ENCODE peak calls at places on chromosomes 1 and 21, in four cellular contexts. M is IMR-90; K is CD4-positive, alpha-beta T cell; V is uterus. U is an unnamed sample.

GRCh38 chr21:41926068-41926806 is 27.6 kb downstream of the C2CD2 start:
- DNase-seq in M (peak; percentile 66), K (peak; percentile 16), V (no peak), U (no peak)

GRCh38 chr21:34198232-34199120 is 125.1 kb downstream of the MRPS6 start:
- DNase-seq in M (no peak), K (peak; percentile 20), V (no peak), U (no peak)

GRCh38 chr1:11535316-11535715 is 56.4 kb downstream of the DISP3 start:
- DNase-seq in M (no peak), K (no peak), V (no peak), U (no peak)

GRCh38 chr1:10140981-10141380 is 69.4 kb upstream of the KIF1B start:
- DNase-seq in M (no peak), K (no peak), V (no peak), U (no peak)

GRCh38 chr1:6962956-6963915 is 178.0 kb downstream of the CAMTA1 start:
- DNase-seq in M (no peak), K (peak; percentile 12), V (peak; percentile 51), U (peak; percentile 74)

GRCh38 chr1:213138892-213139291 is 87.9 kb downstream of the RPS6KC1 start:
- DNase-seq in M (peak; percentile 69), K (no peak), V (no peak), U (no peak)

GRCh38 chr1:230277201-230277771 is 148.8 kb downstream of the PGBD5 start:
- DNase-seq in M (no peak), K (no peak), V (peak; percentile 9), U (no peak)

GRCh38 chr1:197526736-197527371 is 248.4 kb downstream of the DENND1B start:
- DNase-seq in M (peak; percentile 44), K (no peak), V (no peak), U (no peak)

GRCh38 chr1:206021796-206022365 is 1.8 kb downstream of the CTSE start:
- DNase-seq in M (peak; percentile 63), K (no peak), V (no peak), U (peak; percentile 32)

GRCh38 chr1:227317541-227318002 is 720 bp downstream of the CDC42BPA start:
- DNase-seq in M (peak; percentile 61), K (no peak), V (peak; percentile 43), U (peak; percentile 72)

DNA sequence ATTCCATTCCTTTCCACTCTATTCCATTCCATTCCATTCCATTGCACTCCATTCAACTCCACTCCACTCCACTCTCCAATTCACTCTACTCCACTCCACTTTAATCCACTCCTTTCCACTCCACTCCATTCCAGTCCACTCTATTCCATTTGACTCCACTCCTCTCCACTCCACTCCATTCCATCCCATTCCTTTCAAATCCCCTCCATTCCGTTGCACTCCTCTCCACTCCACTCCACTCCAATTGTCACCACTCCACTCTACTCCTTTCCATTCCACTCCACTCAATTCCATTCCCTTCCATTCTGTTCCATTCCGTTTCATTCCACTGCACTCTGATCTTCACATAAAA is 2563.7 kb upstream of the TPTE start:
- DNase-seq in M (no peak), K (no peak), V (no peak), U (no peak)
- H3K9me3 ChIP-seq in M (peaks cover 48% of the 10 kb centered on the region), K (peaks cover 60% of the 10 kb centered on the region), V (peaks cover 12% of the 10 kb centered on the region), U (peaks cover 60% of the 10 kb centered on the region)

DNA sequence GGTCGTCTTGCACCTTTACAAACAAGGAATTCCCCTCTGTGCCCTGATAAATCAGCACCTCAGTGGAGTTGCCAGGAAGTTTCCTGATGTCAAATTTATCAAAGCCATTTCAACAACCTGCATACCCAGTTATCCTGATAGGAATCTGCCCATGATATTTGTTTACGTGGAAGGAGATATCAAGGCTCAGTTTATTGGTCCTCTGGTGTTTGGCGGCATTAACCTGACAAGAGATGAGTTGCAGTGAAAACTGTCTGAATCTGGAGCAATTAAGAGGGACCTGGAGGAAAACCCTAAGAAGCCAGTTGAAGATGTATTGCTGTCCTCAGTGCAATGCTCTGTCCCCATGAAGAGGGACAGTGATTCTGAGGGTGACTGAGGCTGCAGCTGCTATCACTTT is 38.3 kb downstream of the ZFYVE9 start:
- DNase-seq in M (no peak), K (no peak), V (no peak), U (no peak)
- H3K9me3 ChIP-seq in M (no peaks in the 10 kb centered on the region), K (no peaks in the 10 kb centered on the region), V (no peaks in the 10 kb centered on the region), U (no peaks in the 10 kb centered on the region)

DNA sequence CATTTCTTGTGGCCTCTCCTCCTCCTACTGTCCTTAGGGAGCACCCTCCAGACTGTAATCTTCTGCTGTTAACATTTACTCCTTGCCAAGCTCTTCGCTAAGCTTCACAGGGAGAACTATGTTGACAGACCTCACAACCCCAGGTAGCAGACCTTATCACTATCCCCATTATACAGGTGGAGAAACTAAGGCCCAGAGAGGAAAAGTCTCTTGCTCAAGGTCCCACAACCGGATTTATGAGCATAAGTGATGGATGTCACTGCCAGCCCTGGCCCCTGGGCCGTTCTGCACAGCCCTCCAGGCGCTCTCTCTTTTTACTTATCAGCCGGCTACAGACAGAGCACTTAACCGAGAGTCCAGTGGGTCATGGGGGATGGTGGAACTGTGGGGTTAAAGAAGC is 18.1 kb downstream of the LYPD8 start:
- DNase-seq in M (no peak), K (no peak), V (no peak), U (no peak)
- H3K9me3 ChIP-seq in M (peaks cover 29% of the 10 kb centered on the region), K (no peaks in the 10 kb centered on the region), V (no peaks in the 10 kb centered on the region), U (peaks cover 8% of the 10 kb centered on the region)

GRCh38 chr1:3034162-3034561 is 12.9 kb downstream of the ACTRT2 start:
- DNase-seq in M (no peak), K (no peak), V (no peak), U (no peak)
- H3K9me3 ChIP-seq in M (peaks cover 54% of the 10 kb centered on the region), K (no peaks in the 10 kb centered on the region), V (no peaks in the 10 kb centered on the region), U (no peaks in the 10 kb centered on the region)

DNA sequence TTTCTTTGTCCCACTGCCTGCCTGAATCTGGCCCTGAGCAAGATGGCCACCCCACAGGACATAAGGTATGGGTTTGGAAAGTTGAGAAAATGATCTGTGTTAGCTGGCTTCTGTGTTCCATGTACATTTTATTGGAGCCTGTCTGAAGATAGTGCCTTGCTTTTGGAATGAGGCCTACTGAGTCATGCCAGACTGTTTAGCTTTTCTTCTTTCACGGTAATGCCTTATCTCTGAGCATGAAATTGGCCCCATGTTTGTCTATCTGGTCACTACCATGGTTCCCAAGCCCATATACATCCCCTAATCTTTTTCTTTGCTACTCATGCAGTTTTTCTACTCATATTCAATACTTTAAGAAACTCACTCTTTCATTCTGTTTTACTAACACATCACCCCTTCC is 85.1 kb upstream of the LMO4 start:
- DNase-seq in M (peak; percentile 89), K (no peak), V (no peak), U (peak; percentile 52)
- H3K9me3 ChIP-seq in M (peaks cover 2% of the 10 kb centered on the region), K (no peaks in the 10 kb centered on the region), V (no peaks in the 10 kb centered on the region), U (no peaks in the 10 kb centered on the region)

GRCh38 chr1:247189981-247190798 is 18.4 kb upstream of the ZNF124 start:
- DNase-seq in M (no peak), K (no peak), V (no peak), U (no peak)

DNA sequence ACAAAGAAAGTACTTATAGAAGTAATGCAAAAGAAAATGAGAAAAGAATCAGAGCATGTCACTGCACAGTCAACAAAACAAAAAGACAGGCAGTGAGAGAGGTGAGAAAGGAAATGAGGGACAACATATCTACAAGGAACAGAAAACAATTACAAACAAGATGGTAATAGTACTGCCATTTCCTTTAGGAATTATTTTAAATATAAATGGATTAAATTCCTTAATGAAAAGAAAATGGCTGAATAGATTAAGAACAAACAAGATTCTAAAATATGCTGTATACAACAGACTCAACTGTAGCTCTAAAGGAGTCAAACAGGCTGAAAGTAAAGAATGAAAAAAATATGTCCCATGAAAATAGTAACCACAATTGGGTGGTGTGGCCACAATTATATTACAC is 22.1 kb upstream of the ZNF124 start:
- DNase-seq in M (no peak), K (no peak), V (no peak), U (no peak)
- H3K9me3 ChIP-seq in M (peaks cover 13% of the 10 kb centered on the region), K (peaks cover 75% of the 10 kb centered on the region), V (peaks cover 14% of the 10 kb centered on the region), U (peaks cover 45% of the 10 kb centered on the region)

GRCh38 chr21:22961248-22961647 is 1963.0 kb downstream of the NCAM2 start:
- DNase-seq in M (no peak), K (no peak), V (no peak), U (no peak)
- H3K9me3 ChIP-seq in M (peaks cover 7% of the 10 kb centered on the region), K (no peaks in the 10 kb centered on the region), V (no peaks in the 10 kb centered on the region), U (no peaks in the 10 kb centered on the region)

GRCh38 chr1:45254490-45254889 is 48.1 kb upstream of the ZSWIM5 start:
- DNase-seq in M (no peak), K (no peak), V (no peak), U (no peak)

GRCh38 chr1:45259053-45259452 is 52.6 kb upstream of the ZSWIM5 start:
- DNase-seq in M (no peak), K (no peak), V (no peak), U (no peak)

GRCh38 chr1:45263132-45263531 is 56.7 kb upstream of the ZSWIM5 start:
- DNase-seq in M (no peak), K (no peak), V (no peak), U (no peak)

GRCh38 chr1:45260244-45260643 is 53.8 kb upstream of the ZSWIM5 start:
- DNase-seq in M (no peak), K (no peak), V (no peak), U (no peak)

DNA sequence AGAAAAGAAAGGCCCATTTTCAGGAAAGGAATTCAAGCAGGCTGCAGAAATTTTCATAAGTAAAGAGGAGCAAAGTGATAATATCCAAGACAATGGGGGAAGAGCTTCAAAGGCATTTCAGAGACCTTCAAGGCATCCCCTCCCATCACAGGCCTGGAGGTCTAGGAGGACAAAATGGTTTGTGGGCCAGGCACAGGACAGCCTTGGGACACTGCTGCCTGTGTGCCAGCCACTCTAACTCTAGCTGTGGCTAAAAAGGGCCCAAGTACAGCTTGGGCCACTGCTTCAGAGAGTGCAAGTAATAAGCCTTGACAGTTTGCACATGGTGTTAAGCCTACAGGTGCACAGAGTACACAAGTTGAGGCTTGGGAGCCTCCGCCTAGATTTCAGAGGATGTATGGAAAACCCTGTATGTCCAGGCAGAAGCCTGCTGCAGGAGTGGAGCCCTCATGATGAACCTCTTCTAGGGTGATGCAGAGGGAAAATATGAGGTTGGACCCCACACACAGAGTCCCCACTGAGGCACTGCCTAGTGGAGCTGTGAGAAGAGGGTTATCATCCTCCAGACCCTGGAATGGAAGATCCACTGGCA is 51.8 kb upstream of the ZSWIM5 start:
- DNase-seq in M (no peak), K (no peak), V (no peak), U (no peak)
- H3K9me3 ChIP-seq in M (peaks cover 14% of the 10 kb centered on the region), K (peaks cover 28% of the 10 kb centered on the region), V (peaks cover 7% of the 10 kb centered on the region), U (peaks cover 20% of the 10 kb centered on the region)

U was measured in MG63.